ENCODE peak calls at places on chromosome 15, in six cellular contexts. V is foreskin keratinocyte, N is endothelial cell of umbilical vein, G is mammary epithelial cell, U is immature natural killer cell, X is NCI-H1694. Q is an unnamed sample.

GRCh38 chr15:34223904-34224596 is 766 bp upstream of the EMC4 start:
- DNase-seq in V (no peak), N (peak; percentile 44), G (no peak), U (no peak), X (no peak), Q (no peak)

GRCh38 chr15:57555270-57555669 is 36.4 kb upstream of the MYZAP start:
- DNase-seq in V (no peak), N (peak; percentile 74), G (no peak), U (no peak), X (no peak), Q (peak; percentile 66)

GRCh38 chr15:77553257-77553656 is 79.5 kb downstream of the LINGO1 start:
- DNase-seq in V (no peak), N (no peak), G (no peak), U (no peak), X (no peak), Q (no peak)

GRCh38 chr15:41650806-41651205 is 9.4 kb upstream of the MGA start:
- DNase-seq in V (no peak), N (no peak), G (no peak), U (no peak), X (no peak), Q (no peak)

GRCh38 chr15:60479711-60480110 is 769 bp upstream of the ICE2 start:
- DNase-seq in V (peak; percentile 6), N (no peak), G (no peak), U (no peak), X (no peak), Q (no peak)

GRCh38 chr15:76987896-76988860 is 6.7 kb upstream of the PSTPIP1 start:
- DNase-seq in V (no peak), N (no peak), G (no peak), U (no peak), X (no peak), Q (no peak)

GRCh38 chr15:66114863-66115425 is 138.6 kb downstream of the MEGF11 start:
- DNase-seq in V (peak; percentile 12), N (no peak), G (no peak), U (no peak), X (peak; percentile 25), Q (no peak)

GRCh38 chr15:25735550-25736384 is 127.4 kb downstream of the ATP10A start:
- DNase-seq in V (no peak), N (no peak), G (no peak), U (no peak), X (no peak), Q (peak; percentile 41)

GRCh38 chr15:71737761-71738160 is 72.6 kb upstream of the NR2E3 start:
- DNase-seq in V (no peak), N (no peak), G (no peak), U (no peak), X (no peak), Q (no peak)

GRCh38 chr15:40302981-40303380 is 4.8 kb downstream of the PLCB2 start:
- DNase-seq in V (no peak), N (no peak), G (no peak), U (no peak), X (no peak), Q (no peak)

GRCh38 chr15:79897701-79898113 is 893 bp upstream of the MTHFS start:
- DNase-seq in V (no peak), N (no peak), G (no peak), U (peak; percentile 43), X (no peak), Q (no peak)

GRCh38 chr15:40906947-40907802 is 12.9 kb downstream of the VPS18 start:
- DNase-seq in V (no peak), N (peak; percentile 89), G (peak; percentile 35), U (peak; percentile 42), X (peak; percentile 16), Q (peak; percentile 19)

Q was measured in NCI-H524 treated with DMSO at 0.1 percent for 48 hours.